ENCODE peak calls at places on chromosome 12, in four cellular contexts. H, N, R and T are unnamed samples.
A peak's percentile ranks its signal among the peaks of the same experiment; 100 is the strongest.

GRCh38 chr12:48816148-48816854 is 2.0 kb upstream of the CACNB3 start:
- DNase-seq in N (no peak), R (no peak), H (no peak), T (no peak)

GRCh38 chr12:95100264-95101190 is 27.1 kb upstream of the NR2C1 start:
- DNase-seq in R (no peak), N (no peak), H (no peak), T (no peak)

GRCh38 chr12:20624718-20625117 is 70.4 kb upstream of the SLCO1C1 start:
- DNase-seq in N (peak; percentile 56), R (no peak), H (no peak), T (no peak)

GRCh38 chr12:85575115-85576096 is 260.8 kb downstream of the RASSF9 start:
- DNase-seq in H (no peak), N (peak; percentile 63), R (peak; percentile 25), T (no peak)

GRCh38 chr12:48854488-48854887 is 2.5 kb upstream of the DDX23 start:
- DNase-seq in H (no peak), N (no peak), R (no peak), T (no peak)

GRCh38 chr12:26749781-26750180 is 83.2 kb downstream of the ITPR2 start:
- DNase-seq in R (no peak), H (no peak), N (no peak), T (no peak)

GRCh38 chr12:42023733-42024494 is 120.8 kb downstream of the GXYLT1 start:
- DNase-seq in N (peak; percentile 56), H (peak; percentile 15), R (peak; percentile 35), T (no peak)

GRCh38 chr12:38141239-38141638 is 175.3 kb upstream of the ALG10B start:
- DNase-seq in H (no peak), R (no peak), N (no peak), T (no peak)

GRCh38 chr12:124477109-124477915 is 90.1 kb downstream of the NCOR2 start:
- DNase-seq in N (no peak), H (no peak), R (no peak), T (no peak)

GRCh38 chr12:108326254-108326750 is 12.8 kb downstream of the CMKLR1 start:
- DNase-seq in N (no peak), R (no peak), H (no peak), T (no peak)

GRCh38 chr12:33187409-33187808 is 252.2 kb downstream of the SYT10 start:
- DNase-seq in R (no peak), H (no peak), N (no peak), T (no peak)
- TF ChIP-seq CTCF in R (no peak), H (no peak), N (no peak), T (no peak)

DNA sequence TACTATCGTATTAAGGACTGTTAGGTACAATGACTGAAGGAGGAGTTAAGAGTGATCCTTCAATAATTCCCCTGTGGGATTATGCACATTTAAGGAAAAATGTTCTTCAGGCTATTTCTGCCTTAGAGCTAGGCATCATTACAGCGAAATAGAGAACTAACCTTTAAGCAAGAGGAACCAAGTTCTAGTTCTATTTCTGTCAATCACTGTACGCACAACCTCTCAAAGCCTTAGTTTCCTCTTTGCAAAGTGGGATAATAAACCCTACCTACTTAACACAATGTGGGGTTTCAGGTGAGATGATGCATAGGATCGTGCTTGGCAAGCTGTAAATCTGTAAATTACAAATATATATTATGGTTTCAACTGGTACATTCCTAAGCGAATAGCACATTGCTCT is 15.4 kb downstream of the NTF3 start:
- DNase-seq in R (no peak), N (no peak), H (no peak), T (no peak)
- H3K27me3 ChIP-seq in R (peaks cover 5% of the 10 kb centered on the region), N (peaks cover 20% of the 10 kb centered on the region), H (no peaks in the 10 kb centered on the region), T (no peaks in the 10 kb centered on the region)

GRCh38 chr12:58443981-58444371 is 476.3 kb downstream of the LRIG3 start:
- DNase-seq in R (no peak), H (no peak), N (no peak), T (no peak)

GRCh38 chr12:58441483-58441882 is 478.8 kb downstream of the LRIG3 start:
- DNase-seq in N (no peak), R (no peak), H (no peak), T (no peak)

DNA sequence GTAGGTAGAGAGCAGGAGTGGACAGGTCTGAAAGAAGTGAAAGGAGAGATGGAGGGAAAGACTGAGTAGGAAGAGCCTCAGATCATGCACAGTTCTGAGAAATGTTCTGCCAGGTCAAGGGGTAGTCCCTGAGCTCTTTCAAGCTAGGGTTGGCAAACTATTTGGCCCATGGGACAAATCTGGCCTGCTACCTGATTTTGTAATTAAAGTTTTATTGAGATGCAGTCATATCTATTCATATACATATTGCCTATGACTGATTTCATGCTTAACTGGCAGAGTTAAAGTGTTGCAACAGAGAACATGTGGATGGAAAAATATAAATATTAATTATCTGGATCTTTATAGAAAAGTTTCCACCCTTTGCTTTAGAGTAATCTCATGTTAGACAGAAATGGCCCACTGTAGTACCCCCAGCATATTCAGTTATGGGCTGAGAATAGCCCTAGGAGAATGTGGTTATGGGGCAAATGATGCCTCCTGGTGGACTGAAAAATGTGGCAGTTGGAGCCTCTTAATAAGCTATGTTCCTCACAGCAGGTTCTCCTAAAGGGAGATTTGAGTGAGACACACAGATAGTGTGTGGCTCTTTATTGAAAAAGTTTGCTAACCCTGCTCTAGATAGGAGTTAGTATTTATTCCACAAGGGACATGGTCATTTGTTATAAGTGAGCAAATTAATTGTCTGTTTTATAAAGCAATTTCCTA is 476.9 kb downstream of the LRIG3 start:
- DNase-seq in R (no peak), H (no peak), N (peak; percentile 28), T (no peak)
- TF ChIP-seq CTCF in R (peak; percentile 36), H (peak; percentile 25), N (peak; percentile 52), T (peak; percentile 47)

DNA sequence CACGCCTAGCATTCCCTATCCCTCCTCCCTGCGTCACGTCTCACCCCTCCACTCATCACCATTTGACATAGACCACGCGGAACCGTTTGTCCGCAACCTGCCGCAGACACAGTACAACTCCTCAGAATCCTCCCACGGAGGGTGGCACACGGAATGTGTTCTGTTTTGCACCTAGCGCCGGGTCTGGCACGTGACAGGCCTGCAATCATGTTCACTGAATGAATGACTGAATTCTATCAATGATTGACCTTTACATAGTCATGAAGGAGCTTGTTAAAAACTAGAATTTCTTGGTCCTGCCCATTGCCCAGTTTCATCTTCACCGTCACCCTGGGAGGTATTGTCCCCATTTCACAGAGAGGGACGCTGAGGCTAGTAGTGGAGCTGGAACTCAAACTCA is 4.7 kb downstream of the SLC6A12 start:
- DNase-seq in R (no peak), H (no peak), N (no peak), T (no peak)
- H3K27me3 ChIP-seq in R (no peaks in the 10 kb centered on the region), H (peaks cover 3% of the 10 kb centered on the region), N (peaks cover 10% of the 10 kb centered on the region), T (peaks cover 26% of the 10 kb centered on the region)

DNA sequence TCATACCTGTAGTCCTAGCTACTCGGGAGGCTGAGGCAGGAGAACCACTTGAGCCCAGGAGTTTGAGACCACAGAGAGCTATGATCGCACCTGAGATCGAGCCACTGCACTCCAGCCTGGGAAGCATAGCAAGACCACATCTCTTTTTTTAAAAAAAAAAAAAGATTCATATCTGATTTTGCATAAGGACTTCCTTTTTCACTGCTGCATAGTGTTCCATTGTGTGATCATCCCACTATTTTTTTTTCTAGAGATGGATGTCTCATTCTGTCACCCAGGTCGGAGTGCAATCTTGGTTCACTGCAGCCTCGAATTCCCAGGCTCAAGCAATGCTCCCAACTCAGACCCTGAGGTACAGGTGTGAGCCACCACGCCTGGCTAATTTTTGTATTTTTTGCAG is 50.4 kb downstream of the PHETA1 start:
- DNase-seq in N (no peak), H (no peak), R (no peak), T (no peak)
- TF ChIP-seq CTCF in N (no peak), H (no peak), R (no peak), T (no peak)

DNA sequence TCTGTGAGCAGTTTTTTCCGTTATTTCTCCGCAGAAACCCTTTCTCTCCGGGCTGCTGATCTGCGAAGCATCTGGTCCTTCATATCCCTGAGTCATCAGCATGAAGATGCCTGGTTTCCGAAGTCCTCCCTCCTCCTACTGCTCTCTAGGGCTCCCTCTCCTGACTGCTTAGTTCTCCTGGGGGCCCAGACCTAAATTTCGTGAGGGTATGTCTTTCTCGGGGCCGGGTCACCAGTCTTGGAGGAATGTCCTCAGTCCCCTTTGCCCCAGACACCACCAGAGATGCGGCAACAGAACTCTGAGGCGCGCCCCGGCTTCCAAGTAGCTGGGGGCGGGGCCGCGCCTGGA is 622 bp upstream of the BICDL1 start:
- DNase-seq in H (no peak), R (no peak), N (no peak), T (no peak)
- H3K27me3 ChIP-seq in H (no peaks in the 10 kb centered on the region), R (peaks cover 17% of the 10 kb centered on the region), N (peaks cover 21% of the 10 kb centered on the region), T (peaks cover 17% of the 10 kb centered on the region)

DNA sequence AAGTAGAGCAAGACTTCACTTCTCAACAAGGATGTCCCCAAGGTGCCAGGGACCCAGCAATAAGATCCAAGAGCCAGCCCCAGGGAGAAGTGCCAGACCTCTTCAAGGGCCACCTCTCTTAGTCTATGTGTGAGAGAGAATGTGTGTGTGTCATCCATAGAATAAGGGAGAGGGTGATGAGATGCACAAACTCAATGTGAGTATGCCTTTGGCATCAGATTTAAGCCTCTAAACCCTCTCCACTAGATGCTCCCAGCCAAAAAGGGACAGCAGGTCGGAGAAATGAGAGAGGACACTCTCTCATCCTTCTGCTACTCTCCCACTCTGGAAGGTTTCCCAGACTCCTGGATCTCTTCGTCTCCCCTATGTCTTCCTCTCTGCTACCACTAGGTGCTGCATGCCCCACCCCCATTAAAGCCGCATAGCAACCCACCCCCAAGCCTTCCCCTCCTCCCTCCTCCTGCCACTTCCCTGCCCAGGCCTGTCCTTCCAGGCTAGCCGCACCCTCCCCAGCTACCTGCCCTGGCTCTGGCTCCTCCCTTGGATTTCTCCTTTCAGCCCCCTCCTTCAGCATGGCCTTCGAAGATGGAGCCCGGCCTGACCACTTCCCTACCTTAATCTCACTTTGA is 7.6 kb downstream of the RARG start:
- DNase-seq in R (no peak), N (peak; percentile 40), H (no peak), T (no peak)
- TF ChIP-seq CTCF in R (no peak), N (no peak), H (no peak), T (peak; percentile 47)